ENCODE peak calls at places on chromosome 19, in five cellular contexts. U, X, O, H and R are unnamed samples.

GRCh38 chr19:42185281-42185680 is 32.2 kb downstream of the DEDD2 start:
- DNase-seq in H (no peak), U (no peak), O (no peak), X (no peak), R (no peak)

GRCh38 chr19:12778020-12778904 is 2.9 kb upstream of the HOOK2 start:
- DNase-seq in X (no peak), O (no peak), H (peak; percentile 78), U (peak; percentile 92), R (peak; percentile 82)

GRCh38 chr19:3375221-3376088 is 9.1 kb downstream of the NFIC start:
- DNase-seq in U (peak; percentile 72), O (no peak), X (no peak), H (no peak), R (peak; percentile 97)

GRCh38 chr19:8320564-8321066 is 560 bp downstream of the NDUFA7 start:
- DNase-seq in X (no peak), H (no peak), O (peak; percentile 25), U (no peak), R (no peak)

GRCh38 chr19:43465468-43466120 is at the start of gene LYPD3:
- DNase-seq in H (no peak), X (no peak), O (no peak), U (no peak), R (no peak)

GRCh38 chr19:33771308-33772101 is 25.2 kb upstream of the KCTD15 start:
- DNase-seq in X (no peak), H (peak; percentile 80), O (peak; percentile 50), U (peak; percentile 74), R (peak; percentile 79)

GRCh38 chr19:23770672-23771250 is 12.1 kb upstream of the ZNF681 start:
- DNase-seq in X (no peak), U (no peak), O (no peak), H (no peak), R (no peak)

GRCh38 chr19:41064974-41065569 is 23.2 kb upstream of the CYP2A13 start:
- DNase-seq in U (no peak), O (no peak), X (no peak), H (peak; percentile 69), R (no peak)

GRCh38 chr19:8575467-8575997 is 1.7 kb downstream of the MYO1F start:
- DNase-seq in O (no peak), H (peak; percentile 57), X (no peak), U (no peak), R (no peak)

GRCh38 chr19:52748336-52748950 is 13.6 kb upstream of the ZNF611 start:
- DNase-seq in U (peak; percentile 37), X (peak; percentile 4), O (peak; percentile 35), H (peak; percentile 19), R (no peak)

GRCh38 chr19:40663712-40664692 is 26.4 kb downstream of the NUMBL start:
- DNase-seq in O (no peak), U (no peak), H (no peak), X (no peak), R (no peak)

GRCh38 chr19:51568456-51568855 is 2.6 kb upstream of the ZNF175 start:
- DNase-seq in U (no peak), X (no peak), H (no peak), O (no peak), R (no peak)

GRCh38 chr19:51799998-51800848 is 5.3 kb downstream of the FPR3 start:
- DNase-seq in U (peak; percentile 47), X (no peak), O (peak; percentile 12), H (no peak), R (no peak)

GRCh38 chr19:8069116-8069973 is 16.8 kb downstream of the CCL25 start:
- DNase-seq in O (no peak), U (no peak), X (no peak), H (peak; percentile 45), R (no peak)

GRCh38 chr19:5948697-5949564 is 29.0 kb downstream of the RANBP3 start:
- DNase-seq in H (no peak), X (no peak), U (peak; percentile 58), O (no peak), R (peak; percentile 45)

GRCh38 chr19:6723108-6723618 is 2.7 kb upstream of the C3 start:
- DNase-seq in X (no peak), U (peak; percentile 80), H (peak; percentile 57), O (peak; percentile 93), R (peak; percentile 68)

GRCh38 chr19:58385313-58386165 is 1.5 kb upstream of the RPS5 start:
- DNase-seq in O (no peak), U (no peak), H (no peak), X (no peak), R (peak; percentile 19)

GRCh38 chr19:40745402-40745780 is 4.9 kb downstream of the ACTMAP start:
- DNase-seq in O (peak; percentile 28), U (peak; percentile 42), X (no peak), H (no peak), R (no peak)

GRCh38 chr19:33905473-33905936 is 108.8 kb downstream of the KCTD15 start:
- DNase-seq in X (no peak), U (peak; percentile 10), H (no peak), O (no peak), R (peak; percentile 38)

GRCh38 chr19:49362048-49362925 is at the start of gene TEAD2:
- DNase-seq in O (peak; percentile 32), H (peak; percentile 55), U (peak; percentile 54), X (no peak), R (peak; percentile 72)

GRCh38 chr19:15479391-15480345 is at the start of gene PGLYRP2:
- DNase-seq in H (peak; percentile 32), U (peak; percentile 90), O (peak; percentile 31), X (no peak), R (peak; percentile 85)

GRCh38 chr19:1630012-1630411 is 22.4 kb downstream of the TCF3 start:
- DNase-seq in O (no peak), H (no peak), X (no peak), U (no peak), R (no peak)

GRCh38 chr19:1813197-1813836 is 1.2 kb upstream of the ATP8B3 start:
- DNase-seq in U (no peak), X (no peak), H (no peak), O (no peak), R (no peak)

GRCh38 chr19:10001899-10002298 is 8.4 kb downstream of the COL5A3 start:
- DNase-seq in U (peak; percentile 11), X (no peak), O (peak; percentile 63), H (peak; percentile 59), R (peak; percentile 87)

GRCh38 chr19:6318772-6319171 is 14.6 kb downstream of the ACER1 start:
- DNase-seq in O (no peak), U (no peak), H (no peak), X (no peak), R (no peak)

GRCh38 chr19:51699170-51699569 is 6.0 kb downstream of the SPACA6 start:
- DNase-seq in X (no peak), U (no peak), H (no peak), O (no peak), R (no peak)

GRCh38 chr19:2609389-2610116 is 92.9 kb downstream of the GNG7 start:
- DNase-seq in U (no peak), O (no peak), X (peak; percentile 59), H (no peak), R (no peak)

GRCh38 chr19:54692294-54692615 is 29.5 kb downstream of the LILRB4 start:
- DNase-seq in U (no peak), H (no peak), O (no peak), X (no peak), R (no peak)

GRCh38 chr19:29641597-29641996 is 23.7 kb upstream of the PLEKHF1 start:
- DNase-seq in X (no peak), H (no peak), O (no peak), U (no peak), R (no peak)

GRCh38 chr19:12796146-12797071 is 5.1 kb downstream of the JUNB start:
- DNase-seq in U (peak; percentile 76), H (peak; percentile 86), X (no peak), O (peak; percentile 68), R (peak; percentile 80)

DNA sequence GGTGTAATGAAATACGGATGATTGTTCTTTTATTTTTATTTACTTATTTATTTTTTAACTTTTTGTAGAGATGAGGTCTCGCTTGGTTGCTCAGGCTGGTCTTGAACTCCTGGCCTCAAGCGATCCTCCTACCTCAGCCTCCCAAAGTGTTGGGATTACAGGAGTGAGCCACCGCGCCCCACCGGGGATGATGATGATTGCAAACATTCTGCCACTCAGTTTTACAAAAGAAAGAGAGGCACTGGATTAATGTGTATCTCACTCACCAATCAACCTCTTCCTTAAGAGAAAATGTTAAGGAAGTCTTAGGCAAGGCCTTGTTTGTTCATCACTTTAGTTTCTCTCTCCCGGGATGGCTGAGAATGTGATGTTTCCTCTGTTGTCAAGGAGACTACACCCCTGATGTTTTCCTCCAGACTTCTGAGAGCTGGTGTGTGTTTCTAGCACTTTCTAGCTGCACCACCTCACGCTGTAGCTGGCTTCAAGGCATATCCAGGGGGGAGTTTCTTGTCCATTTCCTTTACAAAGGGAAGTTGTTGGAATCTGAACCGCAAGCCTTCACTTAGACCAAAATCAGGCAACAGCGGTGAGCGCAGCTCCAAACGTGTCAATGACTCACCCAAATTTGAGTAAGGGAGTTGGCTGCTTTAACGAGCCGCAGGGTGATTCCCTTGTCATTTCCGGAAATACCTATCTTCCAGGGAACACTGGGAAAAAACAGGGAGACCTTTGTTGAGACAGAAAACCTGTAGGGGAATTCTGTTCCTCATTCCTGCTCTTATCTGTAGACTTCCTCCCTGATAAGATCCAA is 2.3 kb downstream of the LDLR start:
- DNase-seq in O (peak; percentile 94), X (no peak), U (no peak), H (peak; percentile 82), R (peak; percentile 44)
- TF ChIP-seq POLR2A in O (no peak), X (no peak), U (no peak), H (no peak), R (peak; percentile 73)

GRCh38 chr19:4578552-4579248 is 19.2 kb upstream of the SEMA6B start:
- DNase-seq in U (no peak), X (no peak), H (no peak), O (no peak), R (no peak)

GRCh38 chr19:4575267-4575793 is 15.8 kb upstream of the SEMA6B start:
- DNase-seq in U (peak; percentile 15), O (peak; percentile 70), H (peak; percentile 94), X (no peak), R (no peak)

GRCh38 chr19:4577020-4577782 is 17.7 kb upstream of the SEMA6B start:
- DNase-seq in X (no peak), U (no peak), H (peak; percentile 69), O (no peak), R (no peak)

GRCh38 chr19:4573682-4574081 is 14.2 kb upstream of the SEMA6B start:
- DNase-seq in U (no peak), X (no peak), O (no peak), H (no peak), R (no peak)

GRCh38 chr19:4575978-4576933 is 16.8 kb upstream of the SEMA6B start:
- DNase-seq in H (peak; percentile 72), U (peak; percentile 48), X (no peak), O (peak; percentile 61), R (peak; percentile 75)
- H3K27ac ChIP-seq in H (peak overlapping the region; percentile 85), U (peak overlapping the region; percentile 56), X (no peak overlapping the region), O (peak overlapping the region; percentile 35), R (no peak overlapping the region)

GRCh38 chr19:45601115-45601514 is 897 bp downstream of the GPR4 start:
- DNase-seq in U (no peak), X (no peak), H (no peak), O (no peak), R (no peak)
- H3K4me3 ChIP-seq in U (no peak overlapping the region), X (no peak overlapping the region), H (no peak overlapping the region), O (no peak overlapping the region), R (peak overlapping the region; percentile 33)

DNA sequence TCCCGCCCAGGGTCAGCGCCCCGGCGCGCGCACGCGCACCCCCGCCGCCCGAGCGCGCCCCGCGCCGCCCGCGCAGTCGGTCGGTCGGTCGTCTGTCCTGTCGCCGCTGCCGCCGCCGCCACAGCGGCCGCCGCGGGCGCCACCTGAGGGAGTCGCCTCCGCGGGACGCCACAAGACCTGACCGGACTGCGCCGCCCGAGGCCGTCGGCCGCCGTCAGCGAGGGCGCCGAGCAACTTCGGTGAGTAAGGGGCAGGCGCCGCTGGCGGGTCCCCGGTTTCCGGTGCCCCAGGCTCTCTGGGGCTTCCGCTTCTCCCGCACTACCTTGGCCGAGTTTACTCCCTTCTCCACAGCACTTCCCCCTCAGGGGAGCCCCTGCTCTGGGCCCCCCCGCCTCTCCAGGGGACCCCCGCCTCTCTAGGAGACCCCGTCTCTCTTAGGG is 19.6 kb upstream of the GATAD2A start:
- DNase-seq in U (no peak), O (no peak), X (no peak), H (no peak), R (no peak)
- TF ChIP-seq POLR2A in U (peak; percentile 58), O (peak; percentile 50), X (peak; percentile 79), H (peak; percentile 67), R (peak; percentile 65)